ENCODE peak calls at places on chromosome 20, in five cellular contexts. P, T, S, C and Q are unnamed samples.

GRCh38 chr20:23048283-23049200 is 930 bp downstream of the THBD start:
- DNase-seq in P (peak), S (no peak), T (peak), C (peak), Q (no peak)

GRCh38 chr20:49956689-49957443 is 20.7 kb downstream of the RNF114 start:
- DNase-seq in C (no peak), P (no peak), S (no peak), T (no peak), Q (no peak)

GRCh38 chr20:46307139-46307998 is 929 bp downstream of the CDH22 start:
- DNase-seq in S (peak), P (peak), C (peak), T (peak), Q (peak)

GRCh38 chr20:47765715-47766594 is 19.3 kb downstream of the SULF2 start:
- DNase-seq in T (no peak), P (no peak), C (no peak), S (no peak), Q (no peak)

GRCh38 chr20:62826646-62827322 is 9.9 kb downstream of the COL9A3 start:
- DNase-seq in P (no peak), T (no peak), S (no peak), C (no peak), Q (no peak)

GRCh38 chr20:43736588-43737091 is 9.8 kb upstream of the GTSF1L start:
- DNase-seq in S (no peak), P (no peak), T (peak), C (no peak), Q (no peak)

GRCh38 chr20:15654208-15654649 is 919.0 kb downstream of the KIF16B start:
- DNase-seq in S (no peak), T (peak), P (peak), C (peak), Q (no peak)

GRCh38 chr20:37757550-37757949 is 63.7 kb downstream of the CTNNBL1 start:
- DNase-seq in P (no peak), T (no peak), C (no peak), S (no peak), Q (no peak)

GRCh38 chr20:38127011-38127621 is 38.0 kb downstream of the TGM2 start:
- DNase-seq in S (no peak), P (peak), C (no peak), T (peak), Q (no peak)

GRCh38 chr20:37816003-37816402 is 86.9 kb upstream of the VSTM2L start:
- DNase-seq in T (no peak), P (no peak), S (no peak), C (no peak), Q (no peak)

GRCh38 chr20:45341939-45342862 is 6.0 kb downstream of the SDC4 start:
- DNase-seq in S (no peak), P (peak), T (peak), C (no peak), Q (no peak)

GRCh38 chr20:29409833-29410804 is 1847.3 kb upstream of the DEFB115 start:
- DNase-seq in S (no peak), C (no peak), P (no peak), T (no peak), Q (no peak)

GRCh38 chr20:57260959-57261357 is 5.5 kb downstream of the BMP7 start:
- DNase-seq in C (no peak), P (no peak), T (peak), S (no peak), Q (no peak)

GRCh38 chr20:7144464-7144863 is 377.0 kb downstream of the BMP2 start:
- DNase-seq in P (no peak), T (no peak), S (no peak), C (no peak), Q (no peak)

GRCh38 chr20:25315418-25316210 is 67.7 kb downstream of the PYGB start:
- DNase-seq in S (no peak), C (no peak), P (peak), T (peak), Q (no peak)

GRCh38 chr20:58512808-58513552 is 2.2 kb downstream of the APCDD1L start:
- DNase-seq in S (no peak), P (no peak), C (no peak), T (no peak), Q (no peak)

GRCh38 chr20:48197034-48197433 is 411.8 kb upstream of the SULF2 start:
- DNase-seq in C (no peak), T (no peak), P (no peak), S (no peak), Q (no peak)

GRCh38 chr20:45470939-45471338 is 1.4 kb downstream of the WFDC2 start:
- DNase-seq in P (peak), T (no peak), C (no peak), S (no peak), Q (no peak)

GRCh38 chr20:48075591-48076174 is 290.4 kb upstream of the SULF2 start:
- DNase-seq in T (no peak), C (no peak), P (no peak), S (no peak), Q (no peak)

GRCh38 chr20:19519461-19519860 is 238.6 kb upstream of the RIN2 start:
- DNase-seq in C (no peak), T (no peak), P (no peak), S (no peak), Q (no peak)

GRCh38 chr20:32481311-32482103 is 103.6 kb downstream of the NOL4L start:
- DNase-seq in T (no peak), C (no peak), P (no peak), S (no peak), Q (no peak)

GRCh38 chr20:47487175-47487917 is 14.3 kb upstream of the NCOA3 start:
- DNase-seq in T (peak), P (no peak), C (no peak), S (peak), Q (peak)

GRCh38 chr20:18056174-18057105 is 1.3 kb downstream of the OVOL2 start:
- DNase-seq in P (no peak), S (no peak), C (no peak), T (no peak), Q (no peak)

GRCh38 chr20:15699431-15700146 is 873.7 kb downstream of the KIF16B start:
- DNase-seq in P (no peak), S (no peak), T (no peak), C (no peak), Q (no peak)

GRCh38 chr20:22700387-22700786 is 116.0 kb upstream of the FOXA2 start:
- DNase-seq in C (no peak), S (no peak), P (no peak), T (no peak), Q (no peak)

GRCh38 chr20:63311833-63312243 is 18.9 kb downstream of the COL20A1 start:
- DNase-seq in P (no peak), S (no peak), T (no peak), C (no peak), Q (no peak)

GRCh38 chr20:58399926-58400325 is 10.9 kb downstream of the VAPB start:
- DNase-seq in S (no peak), P (no peak), T (no peak), C (no peak), Q (no peak)

GRCh38 chr20:32898721-32899120 is 40.0 kb downstream of the EFCAB8 start:
- DNase-seq in P (peak), S (no peak), T (peak), C (no peak), Q (no peak)

GRCh38 chr20:63589261-63590217 is 15.5 kb upstream of the HELZ2 start:
- DNase-seq in T (no peak), C (no peak), S (no peak), P (no peak), Q (no peak)

GRCh38 chr20:44733341-44734069 is 12.2 kb upstream of the KCNK15 start:
- DNase-seq in P (peak), T (peak), C (peak), S (peak), Q (peak)

GRCh38 chr20:59055302-59055701 is 12.7 kb upstream of the PRELID3B start:
- DNase-seq in S (no peak), T (peak), C (no peak), P (peak), Q (no peak)

GRCh38 chr20:47377122-47377722 is 20.7 kb upstream of the ZMYND8 start:
- DNase-seq in S (no peak), T (no peak), P (no peak), C (no peak), Q (no peak)

GRCh38 chr20:2593756-2594155 is 57.4 kb downstream of the TMC2 start:
- DNase-seq in S (no peak), T (no peak), C (no peak), P (no peak), Q (no peak)

GRCh38 chr20:62677678-62678077 is 31.0 kb upstream of the NTSR1 start:
- DNase-seq in S (no peak), T (no peak), C (no peak), P (no peak), Q (no peak)

GRCh38 chr20:12715371-12715770 is 293.4 kb upstream of the SPTLC3 start:
- DNase-seq in C (no peak), P (no peak), T (no peak), S (no peak), Q (no peak)

GRCh38 chr20:18533491-18533890 is 25.8 kb downstream of the SEC23B start:
- DNase-seq in S (no peak), P (peak), C (no peak), T (no peak), Q (no peak)